ENCODE peak calls at places on chromosome 14, in ten cellular contexts. A is activated naive CD4-positive, alpha-beta T cell treated with anti-CD3 and anti-CD28 coated beads, Interleukin-2, amount 10 ng/mL, durations not matched to agents 7 days and 5 days; F is BJ; Q is fibroblast of the aortic adventitia; X is NCI-H1092; I is naive thymus-derived CD8-positive, alpha-beta T cell; G is NCI-H1417; T is CD4-positive, alpha-beta T cell; H is NCI-H1105; P is AML-193. O is an unnamed sample.

GRCh38 chr14:51219473-51220448 is 20.3 kb upstream of the TMX1 start:
- DNase-seq in A (no peak), T (no peak), X (no peak), G (peak), I (no peak), Q (peak), P (peak), H (peak), F (no peak), O (no peak)

GRCh38 chr14:58898655-58899316 is 261.0 kb downstream of the DACT1 start:
- DNase-seq in G (no peak), F (peak), P (no peak), Q (peak), A (no peak), I (no peak), X (no peak), T (no peak), H (no peak), O (no peak)

GRCh38 chr14:99515301-99516155 is 34.3 kb downstream of the CCNK start:
- DNase-seq in Q (no peak), T (no peak), A (peak), G (no peak), H (no peak), I (peak), P (no peak), X (no peak), F (no peak), O (no peak)

GRCh38 chr14:96268426-96269358 is 12.7 kb downstream of the BDKRB1 start:
- DNase-seq in I (no peak), H (no peak), Q (peak), P (no peak), X (no peak), G (no peak), F (peak), A (no peak), T (no peak), O (no peak)

GRCh38 chr14:21894003-21894897 is 220.6 kb upstream of the OR4E1 start:
- DNase-seq in F (no peak), A (peak), G (no peak), I (peak), Q (no peak), H (no peak), T (peak), P (no peak), X (no peak), O (no peak)

GRCh38 chr14:50225067-50225973 is 6.1 kb downstream of the SOS2 start:
- DNase-seq in I (no peak), H (no peak), F (peak), A (no peak), P (no peak), Q (peak), T (no peak), X (no peak), G (no peak), O (no peak)

GRCh38 chr14:51562816-51563215 is 88.9 kb upstream of the FRMD6 start:
- DNase-seq in T (no peak), A (no peak), P (no peak), H (no peak), I (no peak), Q (no peak), G (no peak), F (no peak), X (no peak), O (no peak)

GRCh38 chr14:36773136-36773540 is 111.5 kb downstream of the PAX9 start:
- DNase-seq in A (no peak), F (no peak), P (no peak), H (no peak), T (no peak), X (no peak), Q (no peak), G (peak), I (no peak), O (no peak)

GRCh38 chr14:105837349-105838063 is 311.1 kb downstream of the TMEM121 start:
- DNase-seq in F (no peak), P (no peak), G (no peak), A (no peak), X (no peak), Q (no peak), H (no peak), I (no peak), T (no peak), O (no peak)

GRCh38 chr14:90444077-90444696 is 47.4 kb downstream of the CALM1 start:
- DNase-seq in P (no peak), F (no peak), G (peak), I (no peak), H (no peak), Q (no peak), T (no peak), A (no peak), X (no peak), O (no peak)

GRCh38 chr14:104291123-104292000 is 153.0 kb downstream of the KIF26A start:
- DNase-seq in G (no peak), A (peak), P (no peak), H (no peak), T (no peak), X (peak), F (no peak), I (peak), Q (no peak), O (no peak)

GRCh38 chr14:22886500-22887259 is 3.7 kb downstream of the REM2 start:
- DNase-seq in H (peak), T (peak), G (peak), A (peak), Q (peak), X (peak), F (no peak), P (no peak), I (peak), O (peak)

O was measured in GM12878.